ENCODE peak calls at places on chromosomes 16 and 17, in five cellular contexts. One of them, this sample, is unnamed.
A peak's percentile ranks its signal among the peaks of the same experiment; 100 is the strongest.

GRCh38 chr16:75080205-75081029 is 36.2 kb downstream of the LDHD start:
- DNase-seq in OCI-LY7: no peak
- DNase-seq in breast epithelium: no peak
- DNase-seq in body of pancreas: no peak
- DNase-seq in keratinocyte: no peak
- DNase-seq in this sample: no peak

GRCh38 chr17:2695243-2695960 is 16.2 kb downstream of the CLUH start:
- DNase-seq in keratinocyte: no peak
- DNase-seq in OCI-LY7: no peak
- DNase-seq in body of pancreas: no peak
- DNase-seq in breast epithelium: peak; percentile 48
- DNase-seq in this sample: peak; percentile 42

GRCh38 chr16:72261127-72261526 is 89.2 kb upstream of the PMFBP1 start:
- DNase-seq in keratinocyte: no peak
- DNase-seq in breast epithelium: no peak
- DNase-seq in OCI-LY7: no peak
- DNase-seq in body of pancreas: no peak
- DNase-seq in this sample: no peak

GRCh38 chr17:46770818-46771600 is 47.5 kb downstream of the WNT3 start:
- DNase-seq in OCI-LY7: peak; percentile 31
- DNase-seq in body of pancreas: peak; percentile 49
- DNase-seq in breast epithelium: no peak
- DNase-seq in keratinocyte: no peak
- DNase-seq in this sample: peak; percentile 67

GRCh38 chr17:27853121-27853520 is 40.0 kb downstream of the LYRM9 start:
- DNase-seq in breast epithelium: no peak
- DNase-seq in OCI-LY7: no peak
- DNase-seq in keratinocyte: no peak
- DNase-seq in body of pancreas: no peak
- DNase-seq in this sample: no peak

GRCh38 chr17:7177954-7178477 is 1.2 kb downstream of the ASGR1 start:
- DNase-seq in keratinocyte: no peak
- DNase-seq in breast epithelium: no peak
- DNase-seq in OCI-LY7: no peak
- DNase-seq in body of pancreas: no peak
- DNase-seq in this sample: no peak

GRCh38 chr17:36862116-36862920 is 75.0 kb upstream of the LHX1 start:
- DNase-seq in body of pancreas: no peak
- DNase-seq in breast epithelium: no peak
- DNase-seq in OCI-LY7: no peak
- DNase-seq in keratinocyte: no peak
- DNase-seq in this sample: no peak

GRCh38 chr16:8855972-8856371 is 12.8 kb downstream of the CARHSP1 start:
- DNase-seq in keratinocyte: no peak
- DNase-seq in body of pancreas: no peak
- DNase-seq in OCI-LY7: no peak
- DNase-seq in breast epithelium: no peak
- DNase-seq in this sample: peak; percentile 30

GRCh38 chr17:44279586-44280344 is 11.8 kb upstream of the SLC4A1 start:
- DNase-seq in OCI-LY7: peak; percentile 12
- DNase-seq in body of pancreas: peak; percentile 68
- DNase-seq in breast epithelium: no peak
- DNase-seq in keratinocyte: no peak
- DNase-seq in this sample: peak; percentile 82

GRCh38 chr16:85697441-85697840 is 8.7 kb upstream of the GINS2 start:
- DNase-seq in keratinocyte: no peak
- DNase-seq in breast epithelium: no peak
- DNase-seq in body of pancreas: peak; percentile 46
- DNase-seq in OCI-LY7: no peak
- DNase-seq in this sample: no peak

DNA sequence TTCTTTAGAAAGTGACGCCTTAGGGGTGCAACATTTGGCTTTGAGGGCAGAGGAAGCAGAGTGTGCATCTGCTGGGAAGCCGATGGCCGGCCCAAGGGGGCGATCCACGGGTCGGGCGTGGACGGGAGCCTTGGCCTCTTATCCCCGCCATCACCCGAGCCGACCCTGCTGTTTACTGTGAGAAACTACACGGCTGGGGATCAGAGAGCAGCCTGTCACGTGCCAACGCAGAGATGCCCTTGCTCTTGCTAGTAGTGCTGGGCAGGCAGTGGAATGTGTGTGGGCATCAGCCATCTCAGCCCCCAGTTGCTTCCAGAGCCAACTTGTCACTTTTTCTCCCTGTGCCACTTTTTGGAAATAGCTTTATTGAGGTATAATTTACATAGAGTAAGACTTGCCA is 26.7 kb upstream of the ITGB4 start:
- DNase-seq in breast epithelium: no peak
- DNase-seq in keratinocyte: no peak
- DNase-seq in body of pancreas: no peak
- DNase-seq in OCI-LY7: no peak
- DNase-seq in this sample: no peak
- TF ChIP-seq CTCF in breast epithelium: no peak
- TF ChIP-seq CTCF in keratinocyte: no peak
- TF ChIP-seq CTCF in body of pancreas: no peak
- TF ChIP-seq CTCF in OCI-LY7: no peak
- TF ChIP-seq CTCF in this sample: no peak

GRCh38 chr16:69741951-69742904 is 12.5 kb downstream of the NOB1 start:
- DNase-seq in OCI-LY7: no peak
- DNase-seq in keratinocyte: no peak
- DNase-seq in body of pancreas: peak; percentile 80
- DNase-seq in breast epithelium: peak; percentile 90
- DNase-seq in this sample: peak; percentile 30
- H3K27ac ChIP-seq in OCI-LY7: no peak overlapping the region
- H3K27ac ChIP-seq in keratinocyte: no peak overlapping the region
- H3K27ac ChIP-seq in body of pancreas: peak overlapping the region; percentile 37
- H3K27ac ChIP-seq in breast epithelium: peak overlapping the region; percentile 52
- H3K27ac ChIP-seq in this sample: peak overlapping the region; percentile 36

GRCh38 chr17:8577868-8578267 is 52.7 kb downstream of the MYH10 start:
- DNase-seq in body of pancreas: no peak
- DNase-seq in keratinocyte: no peak
- DNase-seq in breast epithelium: no peak
- DNase-seq in OCI-LY7: peak; percentile 12
- DNase-seq in this sample: no peak

GRCh38 chr17:8574687-8575086 is 55.8 kb downstream of the MYH10 start:
- DNase-seq in OCI-LY7: no peak
- DNase-seq in body of pancreas: no peak
- DNase-seq in keratinocyte: no peak
- DNase-seq in breast epithelium: no peak
- DNase-seq in this sample: no peak

GRCh38 chr17:8576895-8577294 is 53.6 kb downstream of the MYH10 start:
- DNase-seq in breast epithelium: no peak
- DNase-seq in body of pancreas: no peak
- DNase-seq in keratinocyte: no peak
- DNase-seq in OCI-LY7: no peak
- DNase-seq in this sample: no peak

GRCh38 chr17:8572767-8573166 is 57.8 kb downstream of the MYH10 start:
- DNase-seq in breast epithelium: no peak
- DNase-seq in OCI-LY7: no peak
- DNase-seq in keratinocyte: no peak
- DNase-seq in body of pancreas: no peak
- DNase-seq in this sample: no peak
- TF ChIP-seq CTCF in breast epithelium: no peak
- TF ChIP-seq CTCF in OCI-LY7: peak; percentile 50
- TF ChIP-seq CTCF in keratinocyte: no peak
- TF ChIP-seq CTCF in body of pancreas: no peak
- TF ChIP-seq CTCF in this sample: no peak

DNA sequence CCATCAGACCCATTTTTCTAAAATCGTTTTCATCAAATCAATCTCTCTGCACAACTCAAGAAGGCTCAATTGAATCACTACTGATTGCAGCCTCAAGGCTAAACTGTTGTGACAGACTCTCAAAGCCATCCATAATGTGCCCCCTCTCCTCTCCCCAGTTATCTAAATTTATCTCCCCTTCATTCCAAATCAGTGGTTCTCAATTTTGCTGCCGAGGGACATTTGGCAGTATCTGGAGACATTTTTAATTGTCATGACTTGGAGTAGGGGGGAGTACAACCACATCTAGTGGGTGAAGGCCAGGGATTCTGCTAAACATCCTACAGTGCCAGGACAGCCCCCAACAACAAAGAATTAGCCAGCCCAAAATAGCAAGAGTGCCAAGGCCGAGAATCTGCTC is 9.2 kb downstream of the USP31 start:
- DNase-seq in keratinocyte: no peak
- DNase-seq in breast epithelium: no peak
- DNase-seq in OCI-LY7: no peak
- DNase-seq in body of pancreas: no peak
- DNase-seq in this sample: no peak
- H3K27ac ChIP-seq in keratinocyte: no peak overlapping the region
- H3K27ac ChIP-seq in breast epithelium: peak overlapping the region; percentile 87
- H3K27ac ChIP-seq in OCI-LY7: no peak overlapping the region
- H3K27ac ChIP-seq in body of pancreas: no peak overlapping the region
- H3K27ac ChIP-seq in this sample: no peak overlapping the region

GRCh38 chr16:27362570-27363245 is 39.3 kb upstream of the IL21R start:
- DNase-seq in OCI-LY7: no peak
- DNase-seq in breast epithelium: no peak
- DNase-seq in keratinocyte: no peak
- DNase-seq in body of pancreas: no peak
- DNase-seq in this sample: no peak

GRCh38 chr16:27361987-27362386 is 40.0 kb upstream of the IL21R start:
- DNase-seq in keratinocyte: no peak
- DNase-seq in body of pancreas: no peak
- DNase-seq in OCI-LY7: no peak
- DNase-seq in breast epithelium: no peak
- DNase-seq in this sample: no peak

GRCh38 chr16:27364493-27365141 is 37.4 kb upstream of the IL21R start:
- DNase-seq in keratinocyte: no peak
- DNase-seq in body of pancreas: peak; percentile 66
- DNase-seq in OCI-LY7: no peak
- DNase-seq in breast epithelium: no peak
- DNase-seq in this sample: peak; percentile 58

GRCh38 chr16:27363797-27364196 is 38.2 kb upstream of the IL21R start:
- DNase-seq in body of pancreas: peak; percentile 76
- DNase-seq in breast epithelium: no peak
- DNase-seq in keratinocyte: no peak
- DNase-seq in OCI-LY7: no peak
- DNase-seq in this sample: peak; percentile 89

GRCh38 chr16:27363246-27363632 is 38.7 kb upstream of the IL21R start:
- DNase-seq in breast epithelium: no peak
- DNase-seq in OCI-LY7: no peak
- DNase-seq in keratinocyte: no peak
- DNase-seq in body of pancreas: no peak
- DNase-seq in this sample: no peak
- TF ChIP-seq CTCF in breast epithelium: no peak
- TF ChIP-seq CTCF in OCI-LY7: no peak
- TF ChIP-seq CTCF in keratinocyte: no peak
- TF ChIP-seq CTCF in body of pancreas: no peak
- TF ChIP-seq CTCF in this sample: no peak